ENCODE peak calls at places on chromosomes 2 and 18, in seven cellular contexts. E is IMR-90, V is prostate gland, F is HCT116, A is NB4, K is GM12891, Y is endothelial cell of umbilical vein. J is an unnamed sample.
A peak's percentile ranks its signal among the peaks of the same experiment; 100 is the strongest.

GRCh38 chr2:141020346-141020745 is 1110.5 kb downstream of the LRP1B start:
- DNase-seq in Y (no peak), K (no peak), E (no peak), F (no peak), A (no peak), V (no peak), J (no peak)

GRCh38 chr2:155431004-155431507 is 732.6 kb downstream of the KCNJ3 start:
- DNase-seq in E (no peak), F (no peak), A (no peak), Y (no peak), V (no peak), K (no peak), J (no peak)

GRCh38 chr2:209348453-209348852 is 75.4 kb upstream of the MAP2 start:
- DNase-seq in E (no peak), V (no peak), K (no peak), F (no peak), Y (no peak), A (no peak), J (no peak)

GRCh38 chr2:145197944-145198343 is 678.0 kb upstream of the ZEB2 start:
- DNase-seq in V (no peak), E (no peak), K (no peak), Y (no peak), A (no peak), F (no peak), J (no peak)

GRCh38 chr18:32201936-32202335 is 12.1 kb downstream of the MEP1B start:
- DNase-seq in K (no peak), A (no peak), V (no peak), F (no peak), Y (no peak), E (no peak), J (no peak)

GRCh38 chr2:152588911-152589310 is 128.3 kb downstream of the PRPF40A start:
- DNase-seq in Y (no peak), F (no peak), K (no peak), A (peak; percentile 40), E (no peak), V (no peak), J (no peak)

GRCh38 chr18:62445386-62445917 is 77.4 kb upstream of the ZCCHC2 start:
- DNase-seq in K (no peak), V (no peak), F (no peak), Y (no peak), E (no peak), A (no peak), J (no peak)

GRCh38 chr2:219968685-219969345 is 341.4 kb downstream of the SLC4A3 start:
- DNase-seq in A (no peak), Y (no peak), E (peak; percentile 9), K (no peak), V (no peak), F (peak; percentile 22), J (no peak)

GRCh38 chr2:19632327-19633040 is 269.3 kb downstream of the TTC32 start:
- DNase-seq in Y (no peak), E (no peak), K (no peak), A (no peak), V (peak; percentile 19), F (no peak), J (no peak)

GRCh38 chr2:96509114-96509846 is 4.1 kb upstream of the NEURL3 start:
- DNase-seq in K (peak; percentile 77), Y (peak; percentile 78), F (peak; percentile 77), V (peak; percentile 86), A (peak; percentile 83), E (peak; percentile 84), J (peak; percentile 92)

GRCh38 chr2:162244559-162245031 is 1.4 kb upstream of the FAP start:
- DNase-seq in K (no peak), E (peak; percentile 93), V (no peak), Y (peak; percentile 91), A (no peak), F (peak; percentile 22), J (no peak)

GRCh38 chr18:44938396-44939036 is 257.8 kb downstream of the SETBP1 start:
- DNase-seq in K (no peak), E (no peak), Y (peak; percentile 27), V (peak; percentile 22), A (no peak), F (no peak), J (no peak)

GRCh38 chr2:42792583-42793313 is at the start of gene HAAO:
- DNase-seq in K (peak; percentile 51), F (no peak), Y (peak; percentile 21), A (no peak), V (no peak), E (no peak), J (peak; percentile 92)

GRCh38 chr2:11527001-11527400 is 6.8 kb upstream of the GREB1 start:
- DNase-seq in F (no peak), K (no peak), Y (no peak), A (no peak), E (no peak), V (no peak), J (no peak)

GRCh38 chr2:233023761-233024410 is 8.6 kb upstream of the NEU2 start:
- DNase-seq in A (no peak), V (no peak), E (no peak), Y (no peak), F (no peak), K (no peak), J (no peak)

GRCh38 chr2:25825238-25825637 is 53.0 kb downstream of the ASXL2 start:
- DNase-seq in K (no peak), Y (no peak), F (no peak), E (no peak), A (peak; percentile 38), V (no peak), J (no peak)

GRCh38 chr2:173090973-173091660 is 15.5 kb downstream of the MAP3K20 start:
- DNase-seq in E (no peak), A (peak; percentile 21), K (no peak), V (no peak), Y (no peak), F (no peak), J (no peak)

GRCh38 chr2:53941749-53942148 is 29.0 kb downstream of the PSME4 start:
- DNase-seq in K (no peak), V (no peak), E (no peak), A (no peak), F (no peak), Y (no peak), J (no peak)

GRCh38 chr2:9205963-9206948 is at the start of gene ASAP2:
- DNase-seq in E (peak; percentile 68), K (peak; percentile 64), Y (peak; percentile 70), A (peak; percentile 86), F (no peak), V (peak; percentile 45), J (peak; percentile 95)
- TF ChIP-seq POLR2A in E (peak; percentile 73), K (no peak), Y (peak; percentile 46), A (peak; percentile 45), F (peak; percentile 42), V (peak; percentile 10), J (no peak)

GRCh38 chr2:190977505-190977904 is 36.5 kb downstream of the STAT1 start:
- DNase-seq in A (no peak), E (no peak), K (no peak), Y (no peak), V (no peak), F (no peak), J (no peak)
- TF ChIP-seq POLR2A in A (no peak), E (no peak), K (peak; percentile 78), Y (no peak), V (no peak), F (no peak), J (no peak)

GRCh38 chr2:100820346-100821254 is 661 bp downstream of the NPAS2 start:
- DNase-seq in F (no peak), E (no peak), Y (peak; percentile 54), A (no peak), K (no peak), V (no peak), J (no peak)
- TF ChIP-seq POLR2A in F (no peak), E (no peak), Y (no peak), A (no peak), K (no peak), V (no peak), J (no peak)

GRCh38 chr2:121075641-121076500 is 209.1 kb downstream of the TFCP2L1 start:
- DNase-seq in V (no peak), K (no peak), F (no peak), A (no peak), E (no peak), Y (no peak), J (no peak)

GRCh38 chr2:121073320-121074210 is 211.4 kb downstream of the TFCP2L1 start:
- DNase-seq in E (no peak), K (no peak), V (no peak), A (no peak), F (no peak), Y (no peak), J (no peak)

GRCh38 chr2:121074322-121074932 is 210.6 kb downstream of the TFCP2L1 start:
- DNase-seq in V (no peak), K (no peak), F (no peak), A (peak; percentile 27), Y (no peak), E (no peak), J (no peak)

GRCh38 chr2:121076501-121076820 is 208.5 kb downstream of the TFCP2L1 start:
- DNase-seq in E (no peak), K (no peak), V (no peak), F (no peak), Y (no peak), A (no peak), J (no peak)

DNA sequence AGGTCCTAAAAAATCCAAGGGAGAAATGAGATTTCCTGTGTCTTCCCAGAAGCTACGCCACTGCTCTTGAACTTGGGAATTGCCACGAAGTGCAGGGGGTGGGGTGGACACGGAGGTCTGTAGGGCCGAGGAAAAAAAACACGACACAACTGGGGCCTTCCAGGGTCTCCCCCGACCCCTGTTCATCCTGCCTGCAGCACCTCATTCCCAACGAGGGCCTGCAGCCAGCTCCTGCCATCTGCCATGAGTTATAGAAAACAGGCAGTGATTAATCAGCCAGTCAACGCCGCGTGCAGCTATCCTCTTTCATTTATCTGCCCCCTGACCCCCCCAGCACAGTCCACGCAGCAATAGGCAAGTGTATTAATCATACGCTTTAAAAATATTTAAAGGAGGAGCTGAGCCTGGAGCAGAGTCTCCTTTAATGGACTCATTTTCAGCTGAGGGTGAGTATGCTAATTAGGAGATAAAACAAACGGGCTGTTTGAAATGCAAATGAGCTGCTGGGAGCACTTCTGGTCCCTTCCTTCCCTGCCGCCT is 209.9 kb downstream of the TFCP2L1 start:
- DNase-seq in F (peak; percentile 95), E (peak; percentile 93), V (no peak), A (peak; percentile 88), Y (peak; percentile 74), K (peak; percentile 54), J (no peak)
- TF ChIP-seq POLR2A in F (peak; percentile 100), E (peak; percentile 100), V (peak; percentile 10), A (peak; percentile 96), Y (peak; percentile 100), K (peak; percentile 100), J (peak; percentile 24)

J was measured in upper lobe of left lung.